ENCODE peak calls at places on chromosome 18, in eight cellular contexts. Z is heart right ventricle, U is epithelial cell of esophagus, K is AG04450, D is nephron progenitor cell, E is K562, R is tibial nerve, G is heart left ventricle. X is an unnamed sample.

GRCh38 chr18:79934311-79935097 is 16.9 kb downstream of the SLC66A2 start:
- DNase-seq in R (no peak), K (no peak), Z (peak), U (no peak), D (no peak), E (peak), G (peak), X (no peak)

GRCh38 chr18:56645415-56646016 is 5.6 kb upstream of the WDR7 start:
- DNase-seq in D (no peak), E (no peak), K (no peak), G (no peak), Z (no peak), R (no peak), U (peak), X (no peak)

GRCh38 chr18:25099838-25100393 is 252.1 kb downstream of the ZNF521 start:
- DNase-seq in R (no peak), D (no peak), K (peak), U (no peak), Z (no peak), G (no peak), E (no peak), X (no peak)

GRCh38 chr18:46070683-46071614 is 1.1 kb downstream of the PSTPIP2 start:
- DNase-seq in E (no peak), K (no peak), R (no peak), D (peak), G (no peak), U (no peak), Z (no peak), X (no peak)

GRCh38 chr18:9825571-9826073 is 60.2 kb upstream of the TXNDC2 start:
- DNase-seq in R (no peak), Z (no peak), K (peak), E (peak), D (no peak), U (peak), G (no peak), X (no peak)

GRCh38 chr18:68449292-68449691 is 265.6 kb downstream of the TMX3 start:
- DNase-seq in E (no peak), R (no peak), G (no peak), U (peak), Z (no peak), D (no peak), K (peak), X (no peak)

GRCh38 chr18:74419761-74420160 is 37.3 kb downstream of the DIPK1C start:
- DNase-seq in G (no peak), U (no peak), D (no peak), E (no peak), R (no peak), Z (no peak), K (no peak), X (no peak)

GRCh38 chr18:4119813-4120212 is 335.3 kb downstream of the DLGAP1 start:
- DNase-seq in K (no peak), G (no peak), D (no peak), R (no peak), Z (no peak), E (no peak), U (no peak), X (no peak)

GRCh38 chr18:21069468-21069867 is 42.1 kb downstream of the ROCK1 start:
- DNase-seq in G (no peak), K (no peak), D (no peak), Z (no peak), U (no peak), E (no peak), R (no peak), X (no peak)

GRCh38 chr18:5444847-5445246 is 99.0 kb downstream of the EPB41L3 start:
- DNase-seq in R (no peak), U (no peak), D (no peak), Z (no peak), E (no peak), K (no peak), G (no peak), X (no peak)

GRCh38 chr18:61606068-61606660 is 272.9 kb downstream of the CDH20 start:
- DNase-seq in U (peak), G (peak), D (peak), K (no peak), E (no peak), Z (peak), R (no peak), X (no peak)

GRCh38 chr18:73274812-73275621 is 407.2 kb upstream of the NETO1 start:
- DNase-seq in U (no peak), R (no peak), E (no peak), D (no peak), Z (no peak), G (no peak), K (no peak), X (no peak)

GRCh38 chr18:72056171-72056570 is 488.0 kb downstream of the CBLN2 start:
- DNase-seq in E (no peak), R (no peak), U (no peak), Z (no peak), K (no peak), D (no peak), G (no peak), X (no peak)

GRCh38 chr18:27447930-27448329 is 262.8 kb upstream of the CHST9 start:
- DNase-seq in Z (no peak), D (no peak), R (no peak), G (no peak), K (no peak), E (no peak), U (no peak), X (no peak)

GRCh38 chr18:75088021-75088506 is 120.9 kb downstream of the PTGR3 start:
- DNase-seq in D (no peak), U (no peak), R (no peak), K (no peak), Z (no peak), E (no peak), G (no peak), X (no peak)

GRCh38 chr18:59627414-59627813 is 69.8 kb downstream of the CCBE1 start:
- DNase-seq in U (no peak), D (no peak), E (no peak), G (no peak), R (no peak), K (no peak), Z (no peak), X (no peak)

GRCh38 chr18:5890606-5891360 is 4.5 kb downstream of the TMEM200C start:
- DNase-seq in E (no peak), Z (no peak), U (peak), R (no peak), G (peak), D (peak), K (no peak), X (peak)

GRCh38 chr18:58536534-58537271 is 92.2 kb downstream of the ALPK2 start:
- DNase-seq in D (no peak), K (no peak), R (no peak), Z (no peak), E (no peak), G (no peak), U (no peak), X (no peak)

GRCh38 chr18:50696929-50697328 is 122.9 kb downstream of the MRO start:
- DNase-seq in E (no peak), R (no peak), K (no peak), U (no peak), Z (no peak), D (no peak), G (no peak), X (no peak)

GRCh38 chr18:7452331-7452730 is 114.8 kb upstream of the PTPRM start:
- DNase-seq in U (peak), K (no peak), D (peak), Z (peak), G (no peak), R (no peak), E (peak), X (peak)

GRCh38 chr18:76689646-76690264 is 132.6 kb upstream of the ZNF236 start:
- DNase-seq in D (no peak), K (no peak), G (no peak), U (peak), E (no peak), R (no peak), Z (no peak), X (no peak)
- TF ChIP-seq CTCF in D (no peak), K (no peak), G (no peak), U (peak), E (no peak), R (no peak), Z (no peak), X (peak)

DNA sequence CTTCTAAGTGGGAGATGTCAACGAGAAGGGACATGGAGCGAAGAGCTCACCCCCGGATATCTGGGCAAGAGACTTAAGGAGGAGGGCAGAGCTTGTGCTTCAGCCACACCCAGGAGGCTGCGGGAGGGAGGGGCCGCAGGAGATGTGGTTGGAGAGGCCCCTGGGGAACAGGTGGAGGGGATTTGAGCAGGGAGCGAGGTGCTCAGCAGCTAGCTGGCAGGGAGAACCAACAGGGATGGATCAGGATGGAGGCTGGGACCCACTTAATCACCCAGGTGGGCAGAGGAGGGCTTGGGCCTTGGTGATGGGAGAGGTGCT is 78.3 kb downstream of the MBP start:
- DNase-seq in E (no peak), K (no peak), G (no peak), R (no peak), D (no peak), U (no peak), Z (no peak), X (no peak)
- TF ChIP-seq CTCF in E (no peak), K (no peak), G (no peak), R (no peak), D (no peak), U (no peak), Z (no peak), X (no peak)

GRCh38 chr18:62807406-62807805 is 92.1 kb downstream of the PHLPP1 start:
- DNase-seq in K (no peak), Z (no peak), D (no peak), U (no peak), R (no peak), G (no peak), E (no peak), X (no peak)

GRCh38 chr18:62808116-62808515 is 92.8 kb downstream of the PHLPP1 start:
- DNase-seq in E (no peak), D (no peak), U (no peak), G (no peak), Z (no peak), K (no peak), R (no peak), X (no peak)

GRCh38 chr18:62799977-62800376 is 84.6 kb downstream of the PHLPP1 start:
- DNase-seq in E (no peak), U (no peak), K (no peak), R (no peak), Z (no peak), D (no peak), G (no peak), X (no peak)

GRCh38 chr18:62797329-62797728 is 82.0 kb downstream of the PHLPP1 start:
- DNase-seq in U (no peak), R (no peak), Z (no peak), D (no peak), K (no peak), E (no peak), G (no peak), X (no peak)

DNA sequence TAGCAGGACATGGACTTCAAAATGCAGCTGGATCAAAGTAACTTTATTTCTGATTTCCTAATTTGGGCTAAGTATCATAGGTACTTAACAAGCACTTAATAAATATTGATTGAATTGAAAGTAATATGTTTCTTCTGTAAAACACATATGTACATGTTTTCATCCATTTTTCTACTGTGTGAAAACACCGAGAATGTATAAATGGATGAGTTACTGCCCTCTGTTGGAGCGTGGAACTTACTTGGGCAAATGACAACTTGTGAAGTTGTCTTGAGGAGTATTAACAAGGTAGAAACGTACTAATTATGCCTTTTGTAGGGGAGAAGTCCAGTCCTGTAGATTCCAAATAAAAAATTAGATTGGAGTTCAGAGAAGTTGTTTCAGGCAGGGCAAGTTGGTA is 87.2 kb downstream of the PHLPP1 start:
- DNase-seq in E (no peak), D (no peak), G (no peak), K (no peak), R (no peak), U (peak), Z (no peak), X (no peak)
- TF ChIP-seq CTCF in E (peak), D (no peak), G (no peak), K (no peak), R (no peak), U (peak), Z (no peak), X (peak)

GRCh38 chr18:35324926-35325655 is 19.1 kb downstream of the ZNF24 start:
- DNase-seq in D (no peak), K (no peak), R (no peak), Z (no peak), U (no peak), G (no peak), E (no peak), X (no peak)

GRCh38 chr18:35326695-35327387 is 17.4 kb downstream of the ZNF24 start:
- DNase-seq in E (no peak), Z (no peak), D (no peak), R (no peak), K (no peak), G (no peak), U (peak), X (no peak)

DNA sequence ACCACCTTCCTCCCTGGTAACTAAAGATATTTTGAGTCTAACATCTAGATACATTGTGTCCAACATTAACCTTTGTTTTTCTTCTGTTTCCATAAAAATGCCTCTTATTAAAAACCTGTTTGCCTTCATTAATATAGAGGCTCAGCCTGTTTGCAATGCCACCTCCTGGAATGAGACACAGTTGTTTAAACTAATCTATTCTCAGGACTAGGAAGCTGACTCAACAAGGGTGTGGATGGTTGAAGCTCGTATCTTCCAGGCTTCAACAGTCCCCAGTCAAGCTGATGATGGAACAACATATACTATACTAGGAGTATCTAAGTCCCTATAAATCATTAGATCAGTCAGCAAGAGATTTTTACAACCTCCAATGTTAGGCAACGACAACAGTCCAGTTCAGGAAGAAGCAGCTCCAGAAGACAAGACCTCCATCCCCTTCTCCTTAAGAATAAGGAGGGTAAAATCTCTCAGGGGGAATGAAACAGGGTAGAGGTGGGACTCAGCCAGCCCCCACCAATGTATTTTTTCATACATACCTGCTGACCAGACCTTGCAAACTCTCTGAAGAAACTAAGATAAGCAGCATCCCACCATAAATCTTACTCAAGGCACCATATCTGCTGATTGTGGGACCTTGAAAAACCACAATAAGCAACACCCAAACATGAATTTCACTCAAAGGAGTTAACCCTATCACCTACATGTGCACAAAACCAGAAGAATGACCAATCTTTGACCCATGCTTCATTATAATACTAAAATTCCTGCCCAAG is 21.5 kb downstream of the ZNF24 start:
- DNase-seq in Z (no peak), D (no peak), R (no peak), K (no peak), U (peak), G (no peak), E (no peak), X (no peak)
- TF ChIP-seq CTCF in Z (no peak), D (no peak), R (no peak), K (no peak), U (peak), G (no peak), E (peak), X (no peak)

X was measured in D721Med.